ENCODE peak calls at places on chromosomes 2 and 18, in five cellular contexts. D, J, H, N and B are unnamed samples.

GRCh38 chr2:48448274-48449061 is 81.5 kb upstream of the STON1 start:
- DNase-seq in D (no peak), J (peak), H (no peak), N (no peak), B (peak)

GRCh38 chr2:37263839-37264238 is 32.4 kb downstream of the NDUFAF7 start:
- DNase-seq in D (no peak), J (no peak), H (no peak), N (no peak), B (no peak)

GRCh38 chr18:3261035-3261392 is 919 bp upstream of the MYL12B start:
- DNase-seq in D (no peak), J (no peak), H (no peak), N (no peak), B (no peak)

GRCh38 chr2:237474931-237475703 is 11.9 kb upstream of the MLPH start:
- DNase-seq in D (peak), J (peak), H (peak), N (peak), B (peak)

GRCh38 chr2:6657131-6657530 is 208.6 kb downstream of the CMPK2 start:
- DNase-seq in D (no peak), J (no peak), H (no peak), N (no peak), B (no peak)

GRCh38 chr2:49255325-49256023 is 101.2 kb upstream of the FSHR start:
- DNase-seq in D (no peak), J (peak), H (no peak), N (peak), B (no peak)

GRCh38 chr18:55355220-55355619 is 232.8 kb downstream of the TCF4 start:
- DNase-seq in D (no peak), J (no peak), H (no peak), N (no peak), B (no peak)

GRCh38 chr2:59282374-59283057 is 1041.4 kb upstream of the FANCL start:
- DNase-seq in D (no peak), J (no peak), H (no peak), N (no peak), B (no peak)

GRCh38 chr2:55961318-55961911 is 37.8 kb upstream of the EFEMP1 start:
- DNase-seq in D (peak), J (peak), H (no peak), N (peak), B (no peak)

GRCh38 chr2:168571061-168571460 is 115.0 kb downstream of the CERS6 start:
- DNase-seq in D (no peak), J (peak), H (no peak), N (no peak), B (no peak)

GRCh38 chr2:242010567-242011513 is 141.3 kb downstream of the RTP5 start:
- DNase-seq in D (no peak), J (no peak), H (no peak), N (no peak), B (no peak)

GRCh38 chr18:22166070-22166972 is 3.1 kb upstream of the GATA6 start:
- DNase-seq in D (peak), J (no peak), H (peak), N (no peak), B (no peak)

GRCh38 chr2:111884592-111884964 is 585 bp upstream of the ANAPC1 start:
- DNase-seq in D (no peak), J (no peak), H (no peak), N (no peak), B (no peak)

GRCh38 chr2:53751728-53752127 is 15.9 kb upstream of the CHAC2 start:
- DNase-seq in D (no peak), J (peak), H (no peak), N (no peak), B (no peak)

GRCh38 chr2:107525420-107525819 is 301.3 kb upstream of the RGPD4 start:
- DNase-seq in D (no peak), J (peak), H (no peak), N (no peak), B (no peak)

GRCh38 chr2:237178396-237178795 is 92.7 kb downstream of the COPS8 start:
- DNase-seq in D (no peak), J (peak), H (no peak), N (no peak), B (peak)

GRCh38 chr18:2168022-2168421 is 403.3 kb downstream of the METTL4 start:
- DNase-seq in D (no peak), J (no peak), H (no peak), N (no peak), B (no peak)

GRCh38 chr2:199118701-199119241 is 339.0 kb downstream of the SATB2 start:
- DNase-seq in D (no peak), J (no peak), H (no peak), N (no peak), B (no peak)

GRCh38 chr2:74290466-74291216 is 52.6 kb downstream of the SLC4A5 start:
- DNase-seq in D (no peak), J (no peak), H (no peak), N (no peak), B (peak)

GRCh38 chr2:231399853-231400667 is 4.5 kb downstream of the B3GNT7 start:
- DNase-seq in D (peak), J (peak), H (no peak), N (no peak), B (no peak)

GRCh38 chr2:200765139-200765951 is 46.4 kb upstream of the BZW1 start:
- DNase-seq in D (peak), J (peak), H (no peak), N (no peak), B (peak)

GRCh38 chr2:619964-620363 is 57.2 kb downstream of the TMEM18 start:
- DNase-seq in D (no peak), J (no peak), H (no peak), N (no peak), B (no peak)

GRCh38 chr18:23872701-23873550 is 141.6 kb upstream of the TTC39C start:
- DNase-seq in D (no peak), J (no peak), H (no peak), N (no peak), B (no peak)

GRCh38 chr2:127104166-127104660 is 2.7 kb downstream of the BIN1 start:
- DNase-seq in D (no peak), J (no peak), H (no peak), N (no peak), B (no peak)

GRCh38 chr2:229407170-229407569 is 136.1 kb upstream of the PID1 start:
- DNase-seq in D (peak), J (peak), H (no peak), N (no peak), B (peak)

GRCh38 chr2:213015387-213016165 is 135.8 kb downstream of the IKZF2 start:
- DNase-seq in D (no peak), J (no peak), H (no peak), N (no peak), B (no peak)

GRCh38 chr2:72198532-72199241 is 51.0 kb upstream of the CYP26B1 start:
- DNase-seq in D (peak), J (peak), H (no peak), N (no peak), B (no peak)

GRCh38 chr2:24189551-24189950 is 14.7 kb downstream of the FAM228A start:
- DNase-seq in D (no peak), J (no peak), H (no peak), N (no peak), B (no peak)

GRCh38 chr2:226790006-226790405 is 9.6 kb downstream of the IRS1 start:
- DNase-seq in D (no peak), J (no peak), H (no peak), N (no peak), B (no peak)

GRCh38 chr2:56127773-56128170 is 56.0 kb upstream of the CCDC85A start:
- DNase-seq in D (no peak), J (no peak), H (no peak), N (no peak), B (no peak)

GRCh38 chr18:54828290-54828871 is at the start of gene RAB27B:
- DNase-seq in D (peak), J (peak), H (peak), N (peak), B (peak)